ENCODE peak calls at places on chromosomes 12 and 14, in seven cellular contexts. W is GDM1, E is retina, P is gastrocnemius medialis, Q is EH, J is posterior vena cava, M is aorta. O is an unnamed sample.
A peak's percentile ranks its signal among the peaks of the same experiment; 100 is the strongest.

GRCh38 chr14:28243600-28243999 is 523.0 kb upstream of the FOXG1 start:
- DNase-seq in J (no peak), W (no peak), M (no peak), P (no peak), Q (no peak), E (no peak), O (no peak)

GRCh38 chr12:64190140-64190539 is 32.0 kb downstream of the KICS2 start:
- DNase-seq in J (no peak), M (no peak), P (no peak), W (no peak), E (no peak), Q (no peak), O (no peak)

GRCh38 chr12:57430117-57430930 is 519 bp downstream of the R3HDM2 start:
- DNase-seq in Q (peak; percentile 40), M (peak; percentile 62), P (peak; percentile 34), W (peak; percentile 71), E (peak; percentile 45), J (peak; percentile 82), O (peak; percentile 87)

GRCh38 chr14:24965934-24966593 is 83.9 kb downstream of the STXBP6 start:
- DNase-seq in J (no peak), W (no peak), E (no peak), P (peak; percentile 49), M (no peak), Q (peak; percentile 96), O (no peak)

GRCh38 chr14:55398679-55399078 is 13.0 kb downstream of the ATG14 start:
- DNase-seq in M (no peak), Q (peak; percentile 98), J (no peak), P (peak; percentile 73), W (no peak), E (no peak), O (no peak)

GRCh38 chr12:25992026-25992782 is 33.7 kb downstream of the RASSF8 start:
- DNase-seq in E (no peak), J (no peak), M (no peak), Q (no peak), P (no peak), W (no peak), O (no peak)

GRCh38 chr14:95021588-95021987 is 135.7 kb downstream of the DICER1 start:
- DNase-seq in Q (no peak), W (no peak), E (no peak), J (no peak), P (no peak), M (no peak), O (no peak)

GRCh38 chr12:65648461-65648860 is 175.8 kb upstream of the HMGA2 start:
- DNase-seq in J (no peak), E (no peak), P (no peak), M (no peak), Q (no peak), W (no peak), O (no peak)

GRCh38 chr12:113271853-113272561 is 50.7 kb downstream of the TPCN1 start:
- DNase-seq in J (peak; percentile 94), Q (peak; percentile 89), P (peak; percentile 87), E (no peak), W (no peak), M (peak; percentile 94), O (no peak)

GRCh38 chr12:113232787-113233585 is 11.7 kb downstream of the TPCN1 start:
- DNase-seq in W (no peak), Q (no peak), E (peak; percentile 64), P (peak; percentile 97), M (peak; percentile 89), J (peak; percentile 87), O (peak; percentile 97)

GRCh38 chr12:22532317-22532716 is 12.0 kb downstream of the C2CD5 start:
- DNase-seq in M (no peak), Q (no peak), E (no peak), W (no peak), J (no peak), P (no peak), O (no peak)

GRCh38 chr12:27511031-27511722 is 12.8 kb upstream of the PPFIBP1 start:
- DNase-seq in P (no peak), Q (no peak), E (no peak), W (no peak), J (no peak), M (no peak), O (no peak)

GRCh38 chr12:67909681-67910080 is 79.6 kb upstream of the IFNG-AS1 start:
- DNase-seq in Q (no peak), P (no peak), W (no peak), M (no peak), J (no peak), E (no peak), O (no peak)

GRCh38 chr14:40413146-40413545 is 980.9 kb upstream of the FBXO33 start:
- DNase-seq in W (no peak), M (no peak), J (no peak), E (no peak), Q (no peak), P (no peak), O (no peak)

GRCh38 chr14:32509632-32510187 is 180.6 kb downstream of the AKAP6 start:
- DNase-seq in W (no peak), M (peak; percentile 81), P (peak; percentile 90), J (peak; percentile 84), Q (peak; percentile 100), E (no peak), O (no peak)

GRCh38 chr12:84785951-84786350 is 126.6 kb downstream of the SLC6A15 start:
- DNase-seq in M (no peak), Q (peak; percentile 77), E (no peak), W (no peak), P (no peak), J (no peak), O (no peak)

GRCh38 chr12:12333980-12334709 is 15.9 kb downstream of the MANSC1 start:
- DNase-seq in E (peak; percentile 23), P (peak; percentile 20), Q (peak; percentile 63), J (no peak), M (peak; percentile 53), W (peak; percentile 27), O (peak; percentile 76)

GRCh38 chr14:27050195-27050594 is 452.4 kb upstream of the NOVA1 start:
- DNase-seq in M (no peak), Q (no peak), W (no peak), E (no peak), J (no peak), P (no peak), O (no peak)

GRCh38 chr12:59234391-59234790 is 314.1 kb upstream of the LRIG3 start:
- DNase-seq in J (no peak), Q (no peak), P (no peak), E (no peak), M (no peak), W (no peak), O (no peak)

GRCh38 chr14:29077916-29078315 is 311.3 kb downstream of the FOXG1 start:
- DNase-seq in E (no peak), W (no peak), J (no peak), Q (no peak), M (no peak), P (no peak), O (no peak)

GRCh38 chr12:1083086-1083887 is 92.3 kb downstream of the ERC1 start:
- DNase-seq in W (no peak), M (no peak), J (no peak), P (no peak), E (peak; percentile 44), Q (no peak), O (no peak)

GRCh38 chr12:65171073-65171472 is 1.7 kb downstream of the LEMD3 start:
- DNase-seq in E (no peak), M (no peak), J (no peak), W (no peak), P (no peak), Q (no peak), O (peak; percentile 49)

GRCh38 chr14:75123991-75124390 is 2.9 kb downstream of the NEK9 start:
- DNase-seq in W (peak; percentile 34), M (no peak), P (no peak), Q (peak; percentile 85), J (no peak), E (no peak), O (no peak)

GRCh38 chr14:75896341-75896740 is 85.5 kb downstream of the TGFB3 start:
- DNase-seq in W (no peak), J (no peak), M (no peak), E (no peak), P (no peak), Q (no peak), O (no peak)

GRCh38 chr14:43483415-43483814 is 1023.7 kb downstream of the FSCB start:
- DNase-seq in P (no peak), M (no peak), W (no peak), E (no peak), J (no peak), Q (no peak), O (no peak)

GRCh38 chr14:21449899-21450216 is 6.1 kb downstream of the CHD8 start:
- DNase-seq in W (no peak), E (no peak), Q (no peak), M (no peak), P (no peak), J (no peak), O (no peak)

GRCh38 chr12:79552186-79552585 is 138.6 kb downstream of the PAWR start:
- DNase-seq in M (no peak), Q (no peak), W (no peak), P (no peak), E (no peak), J (no peak), O (no peak)

GRCh38 chr12:82904219-82904795 is 217.6 kb downstream of the TMTC2 start:
- DNase-seq in P (no peak), J (no peak), E (no peak), M (no peak), W (no peak), Q (no peak), O (no peak)